ENCODE peak calls at places on chromosomes 1 and 21, in seven cellular contexts. I is WTC11, G is uterus, N is RWPE1, O is GM23338, Z is Peyer's patch, T is spleen. V is an unnamed sample.

GRCh38 chr1:151157067-151157531 is 650 bp downstream of the TNFAIP8L2 start:
- DNase-seq in I (no peak), G (no peak), N (no peak), T (peak), Z (no peak), O (no peak), V (no peak)

GRCh38 chr1:90723561-90724108 is 6.5 kb upstream of the BARHL2 start:
- DNase-seq in Z (no peak), N (no peak), I (peak), O (peak), T (no peak), G (no peak), V (peak)

GRCh38 chr1:109586055-109586454 is 33.4 kb downstream of the GNAT2 start:
- DNase-seq in G (no peak), N (no peak), O (no peak), I (no peak), Z (no peak), T (no peak), V (no peak)

GRCh38 chr1:199784127-199784526 is 243.4 kb upstream of the NR5A2 start:
- DNase-seq in N (peak), Z (no peak), O (no peak), T (no peak), I (no peak), G (no peak), V (no peak)

GRCh38 chr1:78604643-78605042 is 15.6 kb upstream of the IFI44L start:
- DNase-seq in I (no peak), O (no peak), Z (no peak), T (no peak), N (no peak), G (no peak), V (no peak)

GRCh38 chr1:154869351-154870116 is 547 bp downstream of the KCNN3 start:
- DNase-seq in O (no peak), N (no peak), Z (no peak), G (peak), I (no peak), T (no peak), V (peak)

GRCh38 chr1:109298666-109299086 is 8.1 kb downstream of the MYBPHL start:
- DNase-seq in O (no peak), G (no peak), N (no peak), I (no peak), T (no peak), Z (no peak), V (no peak)

GRCh38 chr1:228735871-228736586 is 750 bp downstream of the RHOU start:
- DNase-seq in Z (peak), O (peak), G (peak), T (peak), N (peak), I (peak), V (peak)

GRCh38 chr1:107139833-107140702 is 771 bp upstream of the NTNG1 start:
- DNase-seq in N (no peak), Z (no peak), G (no peak), T (peak), I (peak), O (peak), V (peak)

GRCh38 chr21:38938343-38938742 is 132.6 kb downstream of the ETS2 start:
- DNase-seq in I (no peak), T (no peak), Z (peak), G (no peak), N (no peak), O (peak), V (no peak)

GRCh38 chr1:29196863-29197589 is 15.3 kb upstream of the SRSF4 start:
- DNase-seq in T (no peak), G (no peak), N (no peak), Z (no peak), O (no peak), I (no peak), V (no peak)

GRCh38 chr1:29875557-29876028 is 639.3 kb downstream of the PTPRU start:
- DNase-seq in I (no peak), T (no peak), G (no peak), Z (no peak), N (peak), O (no peak), V (no peak)

GRCh38 chr21:45319461-45320211 is 31.9 kb upstream of the POFUT2 start:
- DNase-seq in T (peak), G (no peak), I (no peak), N (no peak), O (no peak), Z (peak), V (no peak)

GRCh38 chr21:43210454-43211084 is 41.8 kb downstream of the CRYAA start:
- DNase-seq in T (peak), I (peak), O (no peak), Z (no peak), N (no peak), G (peak), V (no peak)

GRCh38 chr1:2970311-2971145 is 50.7 kb upstream of the ACTRT2 start:
- DNase-seq in N (no peak), Z (peak), O (no peak), G (no peak), T (peak), I (no peak), V (peak)

GRCh38 chr1:231442735-231443134 is 20.6 kb upstream of the EGLN1 start:
- DNase-seq in O (no peak), Z (no peak), T (no peak), I (no peak), N (no peak), G (no peak), V (no peak)

GRCh38 chr1:182507685-182508084 is 57.7 kb downstream of the RGSL1 start:
- DNase-seq in G (no peak), Z (peak), I (no peak), O (no peak), N (no peak), T (no peak), V (no peak)

GRCh38 chr21:45519182-45519581 is 23.1 kb downstream of the SLC19A1 start:
- DNase-seq in O (no peak), N (no peak), I (no peak), Z (no peak), G (no peak), T (no peak), V (no peak)

GRCh38 chr1:116448785-116449385 is 75.8 kb downstream of the ATP1A1 start:
- DNase-seq in G (no peak), Z (no peak), N (no peak), O (no peak), T (no peak), I (no peak), V (no peak)

GRCh38 chr1:224058303-224058702 is 55.6 kb upstream of the FBXO28 start:
- DNase-seq in T (no peak), O (no peak), I (no peak), Z (no peak), N (peak), G (no peak), V (no peak)

GRCh38 chr1:83034846-83035245 is 964.1 kb downstream of the TTLL7 start:
- DNase-seq in O (no peak), N (no peak), G (no peak), Z (no peak), I (no peak), T (no peak), V (no peak)

GRCh38 chr1:48875736-48876135 is 99.0 kb upstream of the BEND5 start:
- DNase-seq in Z (no peak), I (no peak), T (no peak), O (no peak), G (no peak), N (no peak), V (no peak)

GRCh38 chr1:109776911-109777310 is 13.2 kb upstream of the EPS8L3 start:
- DNase-seq in Z (peak), I (peak), G (peak), T (peak), O (peak), N (peak), V (peak)

GRCh38 chr1:204398197-204399125 is 13.2 kb downstream of the PPP1R15B start:
- DNase-seq in I (peak), N (peak), Z (peak), T (no peak), O (peak), G (no peak), V (peak)

GRCh38 chr1:187921426-187921825 is 1092.7 kb downstream of the PLA2G4A start:
- DNase-seq in Z (no peak), O (no peak), N (no peak), I (no peak), T (no peak), G (no peak), V (no peak)

DNA sequence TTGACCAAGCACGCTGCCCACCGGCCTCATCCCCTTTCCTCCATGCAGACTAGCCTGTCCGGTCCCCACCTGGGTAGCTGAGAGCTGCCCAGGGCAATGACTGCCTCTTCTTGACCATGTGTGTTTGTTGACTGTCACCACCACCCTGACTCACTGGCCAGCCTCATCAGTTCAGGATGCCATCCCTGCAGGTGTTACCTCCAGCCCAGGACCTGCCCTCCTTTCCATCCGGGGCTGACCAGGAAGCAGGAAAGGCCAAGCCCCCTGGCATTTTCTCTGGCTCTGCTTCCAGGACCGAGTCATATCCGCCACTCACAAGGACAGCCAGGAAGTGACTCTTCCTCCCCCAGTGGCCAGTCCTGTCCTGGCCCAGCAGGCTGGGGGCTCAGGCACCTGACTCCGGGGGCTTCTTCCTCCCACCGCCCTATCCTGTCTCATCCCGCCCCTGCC is 17.1 kb downstream of the EPHA2 start:
- DNase-seq in I (no peak), Z (no peak), N (no peak), G (no peak), T (no peak), O (no peak), V (no peak)
- TF ChIP-seq CTCF in I (no peak), Z (no peak), N (no peak), G (peak), T (peak), O (no peak), V (no peak)

GRCh38 chr21:31193761-31194160 is 150.3 kb downstream of the TIAM1 start:
- DNase-seq in T (no peak), G (no peak), N (no peak), O (peak), Z (no peak), I (peak), V (no peak)
- TF ChIP-seq CTCF in T (no peak), G (no peak), N (no peak), O (no peak), Z (no peak), I (no peak), V (no peak)

DNA sequence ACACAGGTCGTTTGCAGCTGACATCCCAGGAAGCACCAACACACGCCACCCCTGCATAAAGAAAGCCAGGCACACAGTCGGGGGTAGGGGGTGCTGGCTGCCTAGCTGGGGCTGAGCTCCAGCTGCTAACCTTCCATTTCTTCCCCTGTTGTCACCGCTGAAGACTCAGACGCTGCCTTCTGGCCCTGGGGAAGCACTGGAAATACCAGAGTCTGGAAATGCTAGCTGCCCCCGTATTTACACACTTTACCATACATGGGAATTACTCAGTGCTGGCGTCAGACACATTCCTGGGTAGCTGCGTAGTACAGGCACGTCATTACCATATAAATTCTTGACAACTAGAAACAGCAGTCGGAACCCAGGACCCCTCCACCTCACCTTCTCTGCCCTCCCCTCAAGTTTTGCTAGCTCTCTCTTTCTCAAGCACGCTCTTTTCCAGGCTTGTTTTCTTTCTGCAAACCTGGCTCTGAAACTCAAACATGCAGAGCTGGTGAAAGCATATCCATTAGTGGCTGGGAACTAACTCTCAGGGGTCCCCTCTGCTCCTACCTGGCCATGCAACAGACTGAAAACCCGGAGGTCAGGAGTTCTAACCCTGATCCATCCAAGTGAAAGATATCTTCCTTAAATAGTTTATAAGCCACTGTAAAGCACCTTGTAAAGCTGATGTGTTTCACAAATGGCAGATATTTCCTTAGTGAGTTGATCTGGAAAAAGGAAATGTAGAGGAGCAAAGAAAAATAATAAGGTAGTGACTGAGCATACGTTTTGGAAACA is 3.3 kb downstream of the CSRP1 start:
- DNase-seq in N (peak), G (peak), I (peak), O (peak), T (peak), Z (no peak), V (peak)
- TF ChIP-seq CTCF in N (no peak), G (no peak), I (no peak), O (no peak), T (no peak), Z (no peak), V (no peak)

GRCh38 chr1:44366576-44366975 is 11.5 kb upstream of the ERI3 start:
- DNase-seq in T (no peak), O (no peak), N (no peak), G (no peak), I (no peak), Z (no peak), V (no peak)

GRCh38 chr1:44357710-44358109 is 2.7 kb upstream of the ERI3 start:
- DNase-seq in G (no peak), N (no peak), Z (no peak), I (no peak), O (no peak), T (no peak), V (no peak)

GRCh38 chr1:44355582-44356305 is 687 bp upstream of the ERI3 start:
- DNase-seq in O (no peak), N (no peak), G (no peak), I (no peak), Z (no peak), T (no peak), V (no peak)

GRCh38 chr1:44359234-44359937 is 4.3 kb upstream of the ERI3 start:
- DNase-seq in G (no peak), Z (no peak), N (no peak), I (no peak), O (no peak), T (no peak), V (no peak)

GRCh38 chr1:44361478-44361877 is 6.4 kb upstream of the ERI3 start:
- DNase-seq in I (no peak), N (no peak), Z (no peak), T (no peak), G (no peak), O (peak), V (no peak)
- TF ChIP-seq CTCF in I (no peak), N (no peak), Z (no peak), T (no peak), G (no peak), O (peak), V (no peak)

GRCh38 chr1:44941424-44942324 is 44.7 kb downstream of the EIF2B3 start:
- DNase-seq in T (no peak), I (no peak), Z (no peak), N (no peak), G (no peak), O (no peak), V (no peak)
- TF ChIP-seq CTCF in T (no peak), I (no peak), Z (no peak), N (no peak), G (no peak), O (no peak), V (no peak)

GRCh38 chr1:53728196-53728595 is 10.8 kb downstream of the GLIS1 start:
- DNase-seq in Z (no peak), G (no peak), I (no peak), O (no peak), N (no peak), T (no peak), V (no peak)

GRCh38 chr1:53726009-53726600 is 12.9 kb downstream of the GLIS1 start:
- DNase-seq in O (no peak), I (no peak), Z (no peak), T (no peak), N (no peak), G (no peak), V (no peak)

GRCh38 chr1:53722025-53722424 is 16.9 kb downstream of the GLIS1 start:
- DNase-seq in N (no peak), G (no peak), O (no peak), Z (no peak), T (no peak), I (no peak), V (no peak)

GRCh38 chr1:53727461-53727860 is 11.5 kb downstream of the GLIS1 start:
- DNase-seq in I (no peak), Z (no peak), O (no peak), G (no peak), T (no peak), N (no peak), V (no peak)

DNA sequence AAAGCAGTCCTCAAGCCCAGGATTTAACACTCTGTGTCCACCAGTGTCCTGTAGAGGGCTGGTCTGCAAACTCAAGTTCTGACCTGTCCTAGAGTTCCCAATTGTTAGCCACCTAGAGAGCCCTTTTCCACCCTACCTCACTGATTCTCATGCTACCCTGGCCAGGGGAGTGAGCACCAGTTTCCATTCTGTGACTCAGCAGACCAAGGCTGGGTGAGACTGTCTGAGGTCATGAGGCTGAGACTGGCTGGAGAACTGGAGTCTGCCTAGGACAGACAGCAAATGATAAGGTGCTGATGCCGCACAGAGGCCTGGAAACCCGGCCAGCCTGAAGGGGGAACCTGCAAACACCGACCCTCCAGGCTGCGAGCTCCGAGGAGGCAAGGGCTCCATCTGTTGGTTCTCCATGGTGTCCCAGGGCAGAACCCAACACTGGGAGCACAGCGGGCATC is 13.7 kb downstream of the GLIS1 start:
- DNase-seq in I (peak), G (no peak), N (no peak), T (no peak), O (peak), Z (no peak), V (no peak)
- TF ChIP-seq CTCF in I (no peak), G (no peak), N (no peak), T (no peak), O (peak), Z (no peak), V (no peak)

V was measured in glutamatergic neuron.